ENCODE peak calls at places on chromosomes 4 and X, in four cellular contexts. B is nephron progenitor cell, G is GM04504, U is AG10803. K is an unnamed sample.

GRCh38 chr4:113141901-113142346 is 92.5 kb downstream of the ANK2 start:
- DNase-seq in B (no peak), G (no peak), U (peak; percentile 78), K (peak; percentile 86)

GRCh38 chrX:150680974-150681373 is 12.2 kb upstream of the MTMR1 start:
- DNase-seq in B (no peak), G (no peak), U (no peak), K (no peak)

GRCh38 chrX:38891641-38892413 is 90.6 kb downstream of the MID1IP1 start:
- DNase-seq in B (no peak), G (no peak), U (peak; percentile 15), K (peak; percentile 6)

GRCh38 chrX:69503835-69504625 is at the start of gene NALF2:
- DNase-seq in B (peak; percentile 83), G (no peak), U (peak; percentile 11), K (peak; percentile 38)

GRCh38 chrX:68693481-68694410 is 46.3 kb downstream of the STARD8 start:
- DNase-seq in B (peak; percentile 90), G (no peak), U (peak; percentile 66), K (peak; percentile 75)

GRCh38 chr4:126957555-126958440 is 675.0 kb upstream of the INTU start:
- DNase-seq in B (no peak), G (no peak), U (peak; percentile 74), K (peak; percentile 43)

GRCh38 chr4:16123356-16124084 is 39.7 kb upstream of the PROM1 start:
- DNase-seq in B (no peak), G (no peak), U (no peak), K (no peak)

GRCh38 chrX:103628386-103629290 is at the start of gene TCEAL1:
- DNase-seq in B (peak; percentile 46), G (no peak), U (no peak), K (peak; percentile 62)

GRCh38 chr4:52979020-52979419 is 116.9 kb downstream of the RASL11B start:
- DNase-seq in B (no peak), G (no peak), U (no peak), K (no peak)

K was measured in adipocyte.